ENCODE peak calls at places on chromosomes 16 and 17, in nine cellular contexts. T is activated T-cell treated with anti-CD3 and anti-CD28 coated beads for 48 hours; N is effector CD4-positive, alpha-beta T cell; R is AG09309; U is NCI-H774; D is HCEC 1CT; S is non-pigmented ciliary epithelial cell; Y is AG20443; M is epithelial cell of esophagus. C is an unnamed sample.

GRCh38 chr17:39573447-39574298 is 34.0 kb downstream of the NEUROD2 start:
- DNase-seq in U (peak), M (peak), R (no peak), Y (peak), N (no peak), D (peak), S (no peak), T (peak), C (peak)

GRCh38 chr16:84228321-84228838 is 11.4 kb downstream of the KCNG4 start:
- DNase-seq in D (peak), R (peak), T (no peak), M (peak), Y (peak), N (no peak), U (no peak), S (peak), C (no peak)

GRCh38 chr17:50033316-50033715 is 22.6 kb upstream of the ITGA3 start:
- DNase-seq in Y (peak), D (peak), T (no peak), M (no peak), S (no peak), R (no peak), N (no peak), U (no peak), C (no peak)

GRCh38 chr17:60077226-60077625 is 1.5 kb downstream of the HEATR6 start:
- DNase-seq in D (no peak), T (no peak), S (no peak), R (no peak), Y (no peak), M (no peak), U (no peak), N (no peak), C (no peak)

GRCh38 chr17:6427284-6427781 is 7.6 kb downstream of the AIPL1 start:
- DNase-seq in D (no peak), N (no peak), U (no peak), S (peak), Y (peak), T (peak), R (peak), M (no peak), C (no peak)

GRCh38 chr17:28174352-28175046 is 132.0 kb downstream of the NLK start:
- DNase-seq in D (no peak), Y (no peak), R (no peak), T (peak), S (no peak), N (no peak), U (no peak), M (peak), C (no peak)

GRCh38 chr16:80751167-80751566 is 53.2 kb downstream of the CDYL2 start:
- DNase-seq in R (peak), M (no peak), Y (peak), D (no peak), U (no peak), T (no peak), S (no peak), N (no peak), C (no peak)

GRCh38 chr17:16106161-16106891 is 106.7 kb downstream of the TTC19 start:
- DNase-seq in D (peak), U (no peak), M (peak), S (no peak), T (no peak), Y (peak), R (peak), N (no peak), C (no peak)

GRCh38 chr17:42783062-42783777 is 2.8 kb downstream of the WNK4 start:
- DNase-seq in M (peak), N (no peak), R (peak), T (no peak), D (peak), Y (peak), S (peak), U (no peak), C (no peak)

GRCh38 chr17:80761421-80761871 is 216.8 kb downstream of the RPTOR start:
- DNase-seq in R (no peak), N (peak), D (peak), M (peak), Y (peak), S (peak), U (peak), T (peak), C (no peak)

GRCh38 chr17:48611213-48611612 is 396 bp upstream of the HOXB7 start:
- DNase-seq in T (no peak), U (no peak), M (no peak), D (peak), S (no peak), Y (no peak), N (no peak), R (no peak), C (no peak)

GRCh38 chr16:86653289-86654006 is 75.1 kb downstream of the FOXL1 start:
- DNase-seq in D (no peak), Y (peak), R (peak), U (no peak), M (no peak), N (no peak), S (no peak), T (no peak), C (no peak)

GRCh38 chr16:626787-627457 is 3.9 kb upstream of the WFIKKN1 start:
- DNase-seq in M (peak), T (no peak), S (peak), U (no peak), Y (peak), N (no peak), D (peak), R (peak), C (no peak)

GRCh38 chr16:30649725-30650368 is 913 bp upstream of the PRR14 start:
- DNase-seq in S (no peak), U (no peak), R (no peak), M (no peak), N (no peak), Y (no peak), T (no peak), D (no peak), C (no peak)

C was measured in COR-L47.